ENCODE peak calls at places on chromosomes 13 and 19, in ten cellular contexts. One of them, this sample, is unnamed.

GRCh38 chr13:31794452-31794851 is 55.1 kb downstream of the RXFP2 start:
- DNase-seq in epithelial cell of prostate: no peak
- DNase-seq in fibroblast of pulmonary artery: peak; percentile 27
- DNase-seq in activated CD8-positive, alpha-beta memory T cell treated with anti-CD3 and anti-CD28 coated beads, Interleukin-2, amount 50 U/mL, for 4 hours: no peak
- DNase-seq in ACHN: no peak
- DNase-seq in fibroblast of villous mesenchyme: peak; percentile 41
- DNase-seq in pancreas: no peak
- DNase-seq in ovary: no peak
- DNase-seq in gastrocnemius medialis: peak; percentile 16
- DNase-seq in nephron progenitor cell: no peak
- DNase-seq in this sample: no peak

GRCh38 chr13:95784161-95784880 is 107.4 kb downstream of the DNAJC3 start:
- DNase-seq in epithelial cell of prostate: no peak
- DNase-seq in fibroblast of pulmonary artery: peak; percentile 91
- DNase-seq in activated CD8-positive, alpha-beta memory T cell treated with anti-CD3 and anti-CD28 coated beads, Interleukin-2, amount 50 U/mL, for 4 hours: no peak
- DNase-seq in ACHN: peak; percentile 22
- DNase-seq in fibroblast of villous mesenchyme: peak; percentile 96
- DNase-seq in pancreas: no peak
- DNase-seq in ovary: no peak
- DNase-seq in gastrocnemius medialis: no peak
- DNase-seq in nephron progenitor cell: no peak
- DNase-seq in this sample: no peak

GRCh38 chr19:10971107-10971715 is 10.4 kb downstream of the SMARCA4 start:
- DNase-seq in epithelial cell of prostate: no peak
- DNase-seq in fibroblast of pulmonary artery: no peak
- DNase-seq in activated CD8-positive, alpha-beta memory T cell treated with anti-CD3 and anti-CD28 coated beads, Interleukin-2, amount 50 U/mL, for 4 hours: no peak
- DNase-seq in ACHN: no peak
- DNase-seq in fibroblast of villous mesenchyme: no peak
- DNase-seq in pancreas: no peak
- DNase-seq in ovary: no peak
- DNase-seq in gastrocnemius medialis: no peak
- DNase-seq in nephron progenitor cell: no peak
- DNase-seq in this sample: no peak

GRCh38 chr13:57624565-57625435 is 6.7 kb upstream of the PCDH17 start:
- DNase-seq in epithelial cell of prostate: no peak
- DNase-seq in fibroblast of pulmonary artery: peak; percentile 76
- DNase-seq in activated CD8-positive, alpha-beta memory T cell treated with anti-CD3 and anti-CD28 coated beads, Interleukin-2, amount 50 U/mL, for 4 hours: no peak
- DNase-seq in ACHN: peak; percentile 56
- DNase-seq in fibroblast of villous mesenchyme: peak; percentile 42
- DNase-seq in pancreas: peak; percentile 31
- DNase-seq in ovary: no peak
- DNase-seq in gastrocnemius medialis: no peak
- DNase-seq in nephron progenitor cell: peak; percentile 63
- DNase-seq in this sample: no peak

GRCh38 chr19:18850560-18851375 is 19.0 kb downstream of the UPF1 start:
- DNase-seq in epithelial cell of prostate: peak; percentile 22
- DNase-seq in fibroblast of pulmonary artery: no peak
- DNase-seq in activated CD8-positive, alpha-beta memory T cell treated with anti-CD3 and anti-CD28 coated beads, Interleukin-2, amount 50 U/mL, for 4 hours: no peak
- DNase-seq in ACHN: no peak
- DNase-seq in fibroblast of villous mesenchyme: no peak
- DNase-seq in pancreas: no peak
- DNase-seq in ovary: no peak
- DNase-seq in gastrocnemius medialis: no peak
- DNase-seq in nephron progenitor cell: peak; percentile 77
- DNase-seq in this sample: no peak

GRCh38 chr13:30796132-30796832 is 60.9 kb downstream of the ALOX5AP start:
- DNase-seq in epithelial cell of prostate: no peak
- DNase-seq in fibroblast of pulmonary artery: peak; percentile 59
- DNase-seq in activated CD8-positive, alpha-beta memory T cell treated with anti-CD3 and anti-CD28 coated beads, Interleukin-2, amount 50 U/mL, for 4 hours: no peak
- DNase-seq in ACHN: peak; percentile 80
- DNase-seq in fibroblast of villous mesenchyme: peak; percentile 57
- DNase-seq in pancreas: no peak
- DNase-seq in ovary: no peak
- DNase-seq in gastrocnemius medialis: no peak
- DNase-seq in nephron progenitor cell: no peak
- DNase-seq in this sample: no peak

GRCh38 chr13:110308377-110309158 is 1.5 kb downstream of the COL4A2 start:
- DNase-seq in epithelial cell of prostate: no peak
- DNase-seq in fibroblast of pulmonary artery: peak; percentile 83
- DNase-seq in activated CD8-positive, alpha-beta memory T cell treated with anti-CD3 and anti-CD28 coated beads, Interleukin-2, amount 50 U/mL, for 4 hours: no peak
- DNase-seq in ACHN: peak; percentile 41
- DNase-seq in fibroblast of villous mesenchyme: peak; percentile 69
- DNase-seq in pancreas: peak; percentile 19
- DNase-seq in ovary: no peak
- DNase-seq in gastrocnemius medialis: no peak
- DNase-seq in nephron progenitor cell: peak; percentile 59
- DNase-seq in this sample: no peak

GRCh38 chr19:40936755-40937154 is 54.3 kb upstream of the CYP2B6 start:
- DNase-seq in epithelial cell of prostate: no peak
- DNase-seq in fibroblast of pulmonary artery: no peak
- DNase-seq in activated CD8-positive, alpha-beta memory T cell treated with anti-CD3 and anti-CD28 coated beads, Interleukin-2, amount 50 U/mL, for 4 hours: no peak
- DNase-seq in ACHN: no peak
- DNase-seq in fibroblast of villous mesenchyme: no peak
- DNase-seq in pancreas: no peak
- DNase-seq in ovary: no peak
- DNase-seq in gastrocnemius medialis: no peak
- DNase-seq in nephron progenitor cell: no peak
- DNase-seq in this sample: no peak

GRCh38 chr13:50715402-50716146 is 127.9 kb downstream of the DLEU7 start:
- DNase-seq in epithelial cell of prostate: no peak
- DNase-seq in fibroblast of pulmonary artery: no peak
- DNase-seq in activated CD8-positive, alpha-beta memory T cell treated with anti-CD3 and anti-CD28 coated beads, Interleukin-2, amount 50 U/mL, for 4 hours: no peak
- DNase-seq in ACHN: no peak
- DNase-seq in fibroblast of villous mesenchyme: no peak
- DNase-seq in pancreas: no peak
- DNase-seq in ovary: no peak
- DNase-seq in gastrocnemius medialis: peak; percentile 35
- DNase-seq in nephron progenitor cell: no peak
- DNase-seq in this sample: no peak

GRCh38 chr19:35712529-35712909 is 5.3 kb upstream of the KMT2B start:
- DNase-seq in epithelial cell of prostate: no peak
- DNase-seq in fibroblast of pulmonary artery: no peak
- DNase-seq in activated CD8-positive, alpha-beta memory T cell treated with anti-CD3 and anti-CD28 coated beads, Interleukin-2, amount 50 U/mL, for 4 hours: peak; percentile 44
- DNase-seq in ACHN: no peak
- DNase-seq in fibroblast of villous mesenchyme: no peak
- DNase-seq in pancreas: no peak
- DNase-seq in ovary: no peak
- DNase-seq in gastrocnemius medialis: no peak
- DNase-seq in nephron progenitor cell: no peak
- DNase-seq in this sample: no peak

GRCh38 chr19:47035127-47035494 is 13.3 kb downstream of the TMEM160 start:
- DNase-seq in epithelial cell of prostate: no peak
- DNase-seq in fibroblast of pulmonary artery: no peak
- DNase-seq in activated CD8-positive, alpha-beta memory T cell treated with anti-CD3 and anti-CD28 coated beads, Interleukin-2, amount 50 U/mL, for 4 hours: no peak
- DNase-seq in ACHN: peak; percentile 16
- DNase-seq in fibroblast of villous mesenchyme: no peak
- DNase-seq in pancreas: no peak
- DNase-seq in ovary: no peak
- DNase-seq in gastrocnemius medialis: no peak
- DNase-seq in nephron progenitor cell: peak; percentile 36
- DNase-seq in this sample: no peak

GRCh38 chr13:102777716-102778115 is 4.1 kb upstream of the TEX30 start:
- DNase-seq in epithelial cell of prostate: no peak
- DNase-seq in fibroblast of pulmonary artery: no peak
- DNase-seq in activated CD8-positive, alpha-beta memory T cell treated with anti-CD3 and anti-CD28 coated beads, Interleukin-2, amount 50 U/mL, for 4 hours: no peak
- DNase-seq in ACHN: no peak
- DNase-seq in fibroblast of villous mesenchyme: no peak
- DNase-seq in pancreas: no peak
- DNase-seq in ovary: no peak
- DNase-seq in gastrocnemius medialis: no peak
- DNase-seq in nephron progenitor cell: no peak
- DNase-seq in this sample: no peak

GRCh38 chr13:73465629-73465974 is 406.8 kb downstream of the KLF5 start:
- DNase-seq in epithelial cell of prostate: peak; percentile 90
- DNase-seq in fibroblast of pulmonary artery: peak; percentile 10
- DNase-seq in activated CD8-positive, alpha-beta memory T cell treated with anti-CD3 and anti-CD28 coated beads, Interleukin-2, amount 50 U/mL, for 4 hours: no peak
- DNase-seq in ACHN: no peak
- DNase-seq in fibroblast of villous mesenchyme: no peak
- DNase-seq in pancreas: no peak
- DNase-seq in ovary: no peak
- DNase-seq in gastrocnemius medialis: no peak
- DNase-seq in nephron progenitor cell: no peak
- DNase-seq in this sample: no peak

GRCh38 chr19:15251749-15252397 is 19.6 kb upstream of the EPHX3 start:
- DNase-seq in epithelial cell of prostate: no peak
- DNase-seq in fibroblast of pulmonary artery: peak; percentile 98
- DNase-seq in activated CD8-positive, alpha-beta memory T cell treated with anti-CD3 and anti-CD28 coated beads, Interleukin-2, amount 50 U/mL, for 4 hours: no peak
- DNase-seq in ACHN: peak; percentile 37
- DNase-seq in fibroblast of villous mesenchyme: peak; percentile 99
- DNase-seq in pancreas: peak; percentile 53
- DNase-seq in ovary: peak; percentile 89
- DNase-seq in gastrocnemius medialis: peak; percentile 79
- DNase-seq in nephron progenitor cell: peak; percentile 90
- DNase-seq in this sample: peak; percentile 33

GRCh38 chr19:49165111-49165750 is 7.6 kb downstream of the TRPM4 start:
- DNase-seq in epithelial cell of prostate: no peak
- DNase-seq in fibroblast of pulmonary artery: no peak
- DNase-seq in activated CD8-positive, alpha-beta memory T cell treated with anti-CD3 and anti-CD28 coated beads, Interleukin-2, amount 50 U/mL, for 4 hours: no peak
- DNase-seq in ACHN: no peak
- DNase-seq in fibroblast of villous mesenchyme: no peak
- DNase-seq in pancreas: peak; percentile 31
- DNase-seq in ovary: no peak
- DNase-seq in gastrocnemius medialis: peak; percentile 55
- DNase-seq in nephron progenitor cell: no peak
- DNase-seq in this sample: peak; percentile 66

GRCh38 chr19:14515501-14516047 is 2.6 kb downstream of the DNAJB1 start:
- DNase-seq in epithelial cell of prostate: no peak
- DNase-seq in fibroblast of pulmonary artery: no peak
- DNase-seq in activated CD8-positive, alpha-beta memory T cell treated with anti-CD3 and anti-CD28 coated beads, Interleukin-2, amount 50 U/mL, for 4 hours: no peak
- DNase-seq in ACHN: no peak
- DNase-seq in fibroblast of villous mesenchyme: no peak
- DNase-seq in pancreas: no peak
- DNase-seq in ovary: peak; percentile 63
- DNase-seq in gastrocnemius medialis: no peak
- DNase-seq in nephron progenitor cell: no peak
- DNase-seq in this sample: no peak

GRCh38 chr19:5154129-5154798 is 185.4 kb downstream of the KDM4B start:
- DNase-seq in epithelial cell of prostate: no peak
- DNase-seq in fibroblast of pulmonary artery: peak; percentile 16
- DNase-seq in activated CD8-positive, alpha-beta memory T cell treated with anti-CD3 and anti-CD28 coated beads, Interleukin-2, amount 50 U/mL, for 4 hours: peak; percentile 65
- DNase-seq in ACHN: peak; percentile 15
- DNase-seq in fibroblast of villous mesenchyme: peak; percentile 25
- DNase-seq in pancreas: no peak
- DNase-seq in ovary: peak; percentile 50
- DNase-seq in gastrocnemius medialis: no peak
- DNase-seq in nephron progenitor cell: peak; percentile 69
- DNase-seq in this sample: peak; percentile 52

GRCh38 chr19:18086590-18087138 is at the start of gene IL12RB1:
- DNase-seq in epithelial cell of prostate: no peak
- DNase-seq in fibroblast of pulmonary artery: no peak
- DNase-seq in activated CD8-positive, alpha-beta memory T cell treated with anti-CD3 and anti-CD28 coated beads, Interleukin-2, amount 50 U/mL, for 4 hours: peak; percentile 50
- DNase-seq in ACHN: peak; percentile 14
- DNase-seq in fibroblast of villous mesenchyme: peak; percentile 36
- DNase-seq in pancreas: no peak
- DNase-seq in ovary: no peak
- DNase-seq in gastrocnemius medialis: no peak
- DNase-seq in nephron progenitor cell: no peak
- DNase-seq in this sample: peak; percentile 42

GRCh38 chr13:32426981-32427851 is 714 bp downstream of the N4BP2L1 start:
- DNase-seq in epithelial cell of prostate: no peak
- DNase-seq in fibroblast of pulmonary artery: no peak
- DNase-seq in activated CD8-positive, alpha-beta memory T cell treated with anti-CD3 and anti-CD28 coated beads, Interleukin-2, amount 50 U/mL, for 4 hours: peak; percentile 65
- DNase-seq in ACHN: peak; percentile 31
- DNase-seq in fibroblast of villous mesenchyme: no peak
- DNase-seq in pancreas: peak; percentile 62
- DNase-seq in ovary: peak; percentile 75
- DNase-seq in gastrocnemius medialis: peak; percentile 17
- DNase-seq in nephron progenitor cell: peak; percentile 69
- DNase-seq in this sample: peak; percentile 57

GRCh38 chr13:95341441-95341840 is 40.2 kb upstream of the ABCC4 start:
- DNase-seq in epithelial cell of prostate: no peak
- DNase-seq in fibroblast of pulmonary artery: no peak
- DNase-seq in activated CD8-positive, alpha-beta memory T cell treated with anti-CD3 and anti-CD28 coated beads, Interleukin-2, amount 50 U/mL, for 4 hours: no peak
- DNase-seq in ACHN: no peak
- DNase-seq in fibroblast of villous mesenchyme: no peak
- DNase-seq in pancreas: no peak
- DNase-seq in ovary: no peak
- DNase-seq in gastrocnemius medialis: no peak
- DNase-seq in nephron progenitor cell: no peak
- DNase-seq in this sample: no peak

GRCh38 chr13:75393839-75394238 is 88.1 kb downstream of the TBC1D4 start:
- DNase-seq in epithelial cell of prostate: no peak
- DNase-seq in fibroblast of pulmonary artery: no peak
- DNase-seq in activated CD8-positive, alpha-beta memory T cell treated with anti-CD3 and anti-CD28 coated beads, Interleukin-2, amount 50 U/mL, for 4 hours: no peak
- DNase-seq in ACHN: no peak
- DNase-seq in fibroblast of villous mesenchyme: no peak
- DNase-seq in pancreas: no peak
- DNase-seq in ovary: no peak
- DNase-seq in gastrocnemius medialis: no peak
- DNase-seq in nephron progenitor cell: no peak
- DNase-seq in this sample: no peak

GRCh38 chr13:107767119-107767518 is 448.2 kb downstream of the LIG4 start:
- DNase-seq in epithelial cell of prostate: no peak
- DNase-seq in fibroblast of pulmonary artery: no peak
- DNase-seq in activated CD8-positive, alpha-beta memory T cell treated with anti-CD3 and anti-CD28 coated beads, Interleukin-2, amount 50 U/mL, for 4 hours: no peak
- DNase-seq in ACHN: peak; percentile 36
- DNase-seq in fibroblast of villous mesenchyme: no peak
- DNase-seq in pancreas: no peak
- DNase-seq in ovary: no peak
- DNase-seq in gastrocnemius medialis: no peak
- DNase-seq in nephron progenitor cell: no peak
- DNase-seq in this sample: no peak

GRCh38 chr13:41614671-41615519 is 157.5 kb downstream of the RGCC start:
- DNase-seq in epithelial cell of prostate: no peak
- DNase-seq in fibroblast of pulmonary artery: peak; percentile 69
- DNase-seq in activated CD8-positive, alpha-beta memory T cell treated with anti-CD3 and anti-CD28 coated beads, Interleukin-2, amount 50 U/mL, for 4 hours: no peak
- DNase-seq in ACHN: no peak
- DNase-seq in fibroblast of villous mesenchyme: peak; percentile 88
- DNase-seq in pancreas: no peak
- DNase-seq in ovary: peak; percentile 23
- DNase-seq in gastrocnemius medialis: no peak
- DNase-seq in nephron progenitor cell: no peak
- DNase-seq in this sample: no peak

GRCh38 chr13:33228645-33229445 is 56.7 kb downstream of the STARD13 start:
- DNase-seq in epithelial cell of prostate: no peak
- DNase-seq in fibroblast of pulmonary artery: peak; percentile 72
- DNase-seq in activated CD8-positive, alpha-beta memory T cell treated with anti-CD3 and anti-CD28 coated beads, Interleukin-2, amount 50 U/mL, for 4 hours: no peak
- DNase-seq in ACHN: peak; percentile 48
- DNase-seq in fibroblast of villous mesenchyme: peak; percentile 86
- DNase-seq in pancreas: no peak
- DNase-seq in ovary: no peak
- DNase-seq in gastrocnemius medialis: no peak
- DNase-seq in nephron progenitor cell: no peak
- DNase-seq in this sample: no peak

GRCh38 chr13:48356750-48357149 is 53.2 kb downstream of the RB1 start:
- DNase-seq in epithelial cell of prostate: no peak
- DNase-seq in fibroblast of pulmonary artery: no peak
- DNase-seq in activated CD8-positive, alpha-beta memory T cell treated with anti-CD3 and anti-CD28 coated beads, Interleukin-2, amount 50 U/mL, for 4 hours: no peak
- DNase-seq in ACHN: no peak
- DNase-seq in fibroblast of villous mesenchyme: no peak
- DNase-seq in pancreas: no peak
- DNase-seq in ovary: no peak
- DNase-seq in gastrocnemius medialis: no peak
- DNase-seq in nephron progenitor cell: no peak
- DNase-seq in this sample: no peak

GRCh38 chr19:53019684-53020083 is 6.0 kb downstream of the ERVV-1 start:
- DNase-seq in epithelial cell of prostate: no peak
- DNase-seq in fibroblast of pulmonary artery: peak; percentile 16
- DNase-seq in activated CD8-positive, alpha-beta memory T cell treated with anti-CD3 and anti-CD28 coated beads, Interleukin-2, amount 50 U/mL, for 4 hours: no peak
- DNase-seq in ACHN: no peak
- DNase-seq in fibroblast of villous mesenchyme: peak; percentile 33
- DNase-seq in pancreas: no peak
- DNase-seq in ovary: no peak
- DNase-seq in gastrocnemius medialis: no peak
- DNase-seq in nephron progenitor cell: no peak
- DNase-seq in this sample: no peak

GRCh38 chr13:64083396-64083795 is 2667.7 kb upstream of the PCDH20 start:
- DNase-seq in epithelial cell of prostate: no peak
- DNase-seq in fibroblast of pulmonary artery: peak; percentile 5
- DNase-seq in activated CD8-positive, alpha-beta memory T cell treated with anti-CD3 and anti-CD28 coated beads, Interleukin-2, amount 50 U/mL, for 4 hours: no peak
- DNase-seq in ACHN: no peak
- DNase-seq in fibroblast of villous mesenchyme: no peak
- DNase-seq in pancreas: no peak
- DNase-seq in ovary: no peak
- DNase-seq in gastrocnemius medialis: no peak
- DNase-seq in nephron progenitor cell: no peak
- DNase-seq in this sample: no peak

GRCh38 chr19:16447015-16447384 is 24.8 kb downstream of the EPS15L1 start:
- DNase-seq in epithelial cell of prostate: no peak
- DNase-seq in fibroblast of pulmonary artery: peak; percentile 95
- DNase-seq in activated CD8-positive, alpha-beta memory T cell treated with anti-CD3 and anti-CD28 coated beads, Interleukin-2, amount 50 U/mL, for 4 hours: peak; percentile 39
- DNase-seq in ACHN: peak; percentile 83
- DNase-seq in fibroblast of villous mesenchyme: peak; percentile 98
- DNase-seq in pancreas: no peak
- DNase-seq in ovary: peak; percentile 74
- DNase-seq in gastrocnemius medialis: peak; percentile 83
- DNase-seq in nephron progenitor cell: no peak
- DNase-seq in this sample: peak; percentile 83

This sample was measured in stomach.